ENCODE peak calls at places on chromosome 13, in nine cellular contexts. B, J, E, P, K, W, H, M and A are unnamed samples.

GRCh38 chr13:86846501-86846900 is 824.7 kb upstream of the SLITRK5 start:
- DNase-seq in B (no peak), J (no peak), E (no peak), P (peak; percentile 40), K (no peak), W (no peak), H (no peak), M (no peak), A (peak; percentile 22)

GRCh38 chr13:97300871-97301270 is 78.7 kb downstream of the MBNL2 start:
- DNase-seq in B (no peak), J (no peak), E (no peak), P (no peak), K (no peak), W (no peak), H (no peak), M (no peak), A (no peak)

GRCh38 chr13:67390462-67391093 is 160.4 kb upstream of the PCDH9 start:
- DNase-seq in B (no peak), J (no peak), E (no peak), P (no peak), K (no peak), W (no peak), H (no peak), M (no peak), A (peak; percentile 77)

GRCh38 chr13:53045110-53045509 is 16.5 kb downstream of the OLFM4 start:
- DNase-seq in B (no peak), J (peak; percentile 50), E (no peak), P (no peak), K (no peak), W (no peak), H (peak; percentile 75), M (no peak), A (peak; percentile 12)

GRCh38 chr13:62387642-62388041 is 972.0 kb upstream of the PCDH20 start:
- DNase-seq in B (no peak), J (peak; percentile 6), E (peak; percentile 2), P (no peak), K (peak; percentile 29), W (peak; percentile 7), H (peak; percentile 11), M (peak; percentile 24), A (no peak)

GRCh38 chr13:31051999-31052398 is 109.7 kb downstream of the HSPH1 start:
- DNase-seq in B (no peak), J (no peak), E (peak; percentile 28), P (no peak), K (no peak), W (peak; percentile 21), H (no peak), M (peak; percentile 26), A (no peak)

GRCh38 chr13:49436890-49437289 is 7.0 kb downstream of the CAB39L start:
- DNase-seq in B (no peak), J (peak; percentile 20), E (no peak), P (peak; percentile 29), K (peak; percentile 38), W (peak; percentile 76), H (no peak), M (no peak), A (peak; percentile 82)

GRCh38 chr13:30898070-30898469 is 8.0 kb upstream of the MEDAG start:
- DNase-seq in B (no peak), J (no peak), E (no peak), P (no peak), K (no peak), W (no peak), H (no peak), M (no peak), A (no peak)

GRCh38 chr13:94128430-94128829 is 351.1 kb downstream of the DCT start:
- DNase-seq in B (no peak), J (no peak), E (no peak), P (no peak), K (no peak), W (peak; percentile 4), H (no peak), M (no peak), A (no peak)

GRCh38 chr13:107099661-107100060 is 531.7 kb upstream of the ARGLU1 start:
- DNase-seq in B (no peak), J (no peak), E (no peak), P (no peak), K (peak; percentile 28), W (peak; percentile 82), H (no peak), M (no peak), A (peak; percentile 89)

GRCh38 chr13:37681295-37682032 is 82.9 kb upstream of the POSTN start:
- DNase-seq in B (no peak), J (no peak), E (no peak), P (no peak), K (peak; percentile 46), W (peak; percentile 66), H (peak; percentile 95), M (no peak), A (peak; percentile 81)

GRCh38 chr13:113967206-113967720 is 6.6 kb downstream of the C13orf46 start:
- DNase-seq in B (no peak), J (no peak), E (no peak), P (no peak), K (no peak), W (no peak), H (no peak), M (no peak), A (no peak)

GRCh38 chr13:29509999-29510586 is 85.4 kb downstream of the SLC7A1 start:
- DNase-seq in B (no peak), J (no peak), E (no peak), P (no peak), K (no peak), W (peak; percentile 88), H (no peak), M (no peak), A (no peak)

GRCh38 chr13:39415403-39415802 is 187.6 kb downstream of the LHFPL6 start:
- DNase-seq in B (no peak), J (no peak), E (peak; percentile 15), P (peak; percentile 22), K (peak; percentile 44), W (peak; percentile 68), H (peak; percentile 78), M (peak; percentile 54), A (peak; percentile 62)

GRCh38 chr13:102708211-102708610 is 13.4 kb upstream of the METTL21C start:
- DNase-seq in B (no peak), J (no peak), E (no peak), P (no peak), K (no peak), W (no peak), H (peak; percentile 18), M (no peak), A (no peak)

GRCh38 chr13:64877176-64877575 is 2353.0 kb downstream of the PCDH9 start:
- DNase-seq in B (no peak), J (no peak), E (no peak), P (no peak), K (no peak), W (no peak), H (no peak), M (no peak), A (no peak)

GRCh38 chr13:93039131-93039530 is 187.5 kb upstream of the GPC6 start:
- DNase-seq in B (no peak), J (no peak), E (no peak), P (no peak), K (no peak), W (peak; percentile 16), H (no peak), M (no peak), A (peak; percentile 96)

GRCh38 chr13:55483626-55484158 is 1657.0 kb upstream of the PRR20A start:
- DNase-seq in B (no peak), J (no peak), E (no peak), P (no peak), K (no peak), W (no peak), H (no peak), M (no peak), A (no peak)

GRCh38 chr13:42047561-42048322 is 706 bp upstream of the DGKH start:
- DNase-seq in B (peak; percentile 37), J (peak; percentile 61), E (peak; percentile 12), P (peak; percentile 77), K (peak; percentile 66), W (peak; percentile 78), H (peak; percentile 63), M (peak; percentile 79), A (peak; percentile 73)
- TF ChIP-seq EZH2 in B (no peak), J (no peak), E (no peak), P (no peak), K (no peak), W (no peak), H (no peak), M (no peak), A (no peak)

GRCh38 chr13:79392882-79393563 is 13.0 kb downstream of the RBM26 start:
- DNase-seq in B (no peak), J (no peak), E (no peak), P (peak; percentile 91), K (peak; percentile 58), W (peak; percentile 81), H (peak; percentile 58), M (no peak), A (peak; percentile 92)
- H3K4me2 ChIP-seq in B (no peak overlapping the region), J (peak overlapping the region; percentile 70), E (no peak overlapping the region), P (no peak overlapping the region), K (peak overlapping the region; percentile 1), W (peak overlapping the region; percentile 7), H (peak overlapping the region; percentile 6), M (no peak overlapping the region), A (no peak overlapping the region)

DNA sequence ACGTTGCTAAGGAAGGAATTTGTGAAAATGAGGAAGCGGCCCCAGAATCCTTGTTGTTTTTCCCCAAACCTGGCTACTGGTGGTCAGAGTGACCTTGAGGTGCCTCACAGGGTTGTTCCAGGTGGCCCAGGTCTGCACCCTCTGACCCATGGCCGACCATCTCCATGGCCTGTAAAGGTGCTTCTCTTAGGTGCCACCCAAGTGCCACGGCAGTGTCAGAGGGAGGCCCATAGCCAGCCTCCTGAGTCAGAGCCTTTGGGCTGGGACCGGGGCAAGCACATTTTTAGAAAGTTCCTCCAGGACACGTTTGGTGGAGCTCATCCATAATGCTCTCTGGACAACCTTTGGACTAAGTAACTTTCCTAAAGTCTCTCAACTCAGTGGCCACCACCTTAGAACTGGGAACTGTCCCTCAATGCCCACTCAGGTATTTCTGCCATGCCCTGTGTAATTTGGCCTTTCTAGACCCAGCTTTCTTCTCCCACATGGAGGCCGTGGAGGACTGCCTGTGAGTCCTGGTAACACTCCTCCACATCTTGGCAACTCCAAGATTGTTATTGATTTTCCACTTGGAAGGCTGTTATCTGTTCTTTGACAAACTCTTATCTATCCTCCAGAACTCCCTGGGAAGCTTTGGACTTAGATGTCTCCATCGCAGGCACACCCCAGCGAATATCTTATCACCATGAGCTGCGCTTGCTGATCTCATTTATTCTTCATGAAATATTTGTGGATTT is 84.1 kb upstream of the IRS2 start:
- DNase-seq in B (no peak), J (no peak), E (no peak), P (no peak), K (no peak), W (no peak), H (no peak), M (no peak), A (no peak)
- TF ChIP-seq EZH2 in B (no peak), J (no peak), E (no peak), P (no peak), K (no peak), W (no peak), H (no peak), M (no peak), A (no peak)

DNA sequence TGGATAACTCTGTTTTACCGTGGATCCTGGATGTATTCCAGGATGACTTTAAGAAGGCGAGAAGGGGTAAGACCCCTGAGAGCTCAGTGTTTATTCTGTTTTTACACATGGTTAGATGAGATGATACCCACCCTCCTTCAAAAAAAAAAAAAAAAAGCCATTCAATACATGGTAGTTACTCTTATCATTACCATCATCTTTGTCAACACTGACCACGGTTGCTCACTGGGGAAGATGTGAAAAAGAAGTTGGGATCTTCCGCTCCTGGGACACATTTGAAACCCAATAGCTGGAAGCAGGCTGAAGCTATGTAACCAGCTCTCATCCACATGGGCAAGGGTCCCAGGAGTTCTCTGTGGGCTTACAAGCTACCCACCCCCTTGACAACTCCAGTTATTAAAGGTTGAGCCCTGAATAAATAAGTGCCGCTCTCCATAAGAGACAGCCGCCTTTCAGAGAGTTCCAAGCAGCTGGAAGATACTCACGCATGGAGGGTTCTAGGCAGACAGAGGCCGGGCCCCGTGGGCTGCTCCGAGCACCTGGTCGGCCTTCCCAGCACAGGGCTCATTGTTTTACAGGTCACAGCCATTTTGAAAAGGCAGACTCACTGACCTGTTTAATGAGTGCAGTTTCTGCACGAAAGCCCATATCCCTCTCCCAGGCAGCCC is 22.8 kb downstream of the SERP2 start:
- DNase-seq in B (no peak), J (no peak), E (no peak), P (no peak), K (no peak), W (no peak), H (no peak), M (no peak), A (no peak)
- H3K4me2 ChIP-seq in B (peak overlapping the region; percentile 63), J (peak overlapping the region; percentile 53), E (no peak overlapping the region), P (no peak overlapping the region), K (no peak overlapping the region), W (no peak overlapping the region), H (no peak overlapping the region), M (peak overlapping the region; percentile 46), A (no peak overlapping the region)